ENCODE peak calls at places on chromosome 4, in five cellular contexts. A is left lung, C is tibial nerve, L is lower leg skin, D is GM20000. Q is an unnamed sample.

GRCh38 chr4:64248151-64248550 is 161.1 kb downstream of the TECRL start:
- DNase-seq in A (no peak), C (no peak), L (no peak), D (no peak), Q (no peak)

GRCh38 chr4:148254818-148255366 is 187.3 kb downstream of the NR3C2 start:
- DNase-seq in A (no peak), C (no peak), L (no peak), D (no peak), Q (no peak)

GRCh38 chr4:176238157-176238608 is 30.8 kb downstream of the ASB5 start:
- DNase-seq in A (no peak), C (no peak), L (no peak), D (no peak), Q (no peak)

GRCh38 chr4:169268951-169269781 is 1.6 kb downstream of the SH3RF1 start:
- DNase-seq in A (no peak), C (no peak), L (no peak), D (no peak), Q (no peak)

GRCh38 chr4:15736514-15737050 is 33.7 kb downstream of the BST1 start:
- DNase-seq in A (no peak), C (no peak), L (no peak), D (no peak), Q (no peak)

GRCh38 chr4:76943129-76943620 is 6.4 kb upstream of the SEPTIN11 start:
- DNase-seq in A (no peak), C (no peak), L (no peak), D (no peak), Q (no peak)

GRCh38 chr4:175419120-175419774 is 392.8 kb downstream of the GPM6A start:
- DNase-seq in A (no peak), C (no peak), L (no peak), D (no peak), Q (no peak)

GRCh38 chr4:113476800-113477199 is 284.7 kb downstream of the CAMK2D start:
- DNase-seq in A (no peak), C (no peak), L (no peak), D (no peak), Q (no peak)

GRCh38 chr4:15956179-15956850 is 6.7 kb downstream of the FGFBP2 start:
- DNase-seq in A (no peak), C (peak; percentile 73), L (peak; percentile 80), D (peak; percentile 77), Q (peak; percentile 75)

GRCh38 chr4:8245879-8246833 is 23.4 kb upstream of the HTRA3 start:
- DNase-seq in A (peak; percentile 79), C (no peak), L (no peak), D (no peak), Q (no peak)

GRCh38 chr4:185925910-185926360 is 113.9 kb upstream of the SORBS2 start:
- DNase-seq in A (no peak), C (no peak), L (no peak), D (no peak), Q (no peak)

GRCh38 chr4:165502919-165503907 is 124.4 kb downstream of the CPE start:
- DNase-seq in A (no peak), C (no peak), L (no peak), D (peak; percentile 8), Q (peak; percentile 34)

GRCh38 chr4:1351854-1352633 is 5.0 kb downstream of the UVSSA start:
- DNase-seq in A (peak; percentile 98), C (peak; percentile 76), L (peak; percentile 70), D (peak; percentile 93), Q (peak; percentile 90)

GRCh38 chr4:24840826-24841587 is 45.6 kb downstream of the SOD3 start:
- DNase-seq in A (no peak), C (no peak), L (no peak), D (no peak), Q (no peak)

GRCh38 chr4:82739292-82740190 is 59.1 kb downstream of the SCD5 start:
- DNase-seq in A (peak; percentile 91), C (peak; percentile 52), L (peak; percentile 46), D (peak; percentile 67), Q (peak; percentile 81)

GRCh38 chr4:19030048-19030447 is 1008.5 kb upstream of the LCORL start:
- DNase-seq in A (no peak), C (no peak), L (no peak), D (no peak), Q (no peak)

GRCh38 chr4:10783351-10783750 is 98.8 kb upstream of the CLNK start:
- DNase-seq in A (no peak), C (no peak), L (no peak), D (no peak), Q (no peak)

GRCh38 chr4:40908702-40909362 is 159.1 kb downstream of the NSUN7 start:
- DNase-seq in A (peak; percentile 82), C (no peak), L (peak; percentile 58), D (peak; percentile 81), Q (peak; percentile 85)

GRCh38 chr4:180999217-180999616 is 1244.0 kb upstream of the TENM3 start:
- DNase-seq in A (no peak), C (no peak), L (no peak), D (no peak), Q (no peak)

GRCh38 chr4:113452868-113453620 is 308.5 kb downstream of the CAMK2D start:
- DNase-seq in A (no peak), C (no peak), L (no peak), D (no peak), Q (no peak)

GRCh38 chr4:185211035-185211434 is 1.6 kb downstream of the SNX25 start:
- DNase-seq in A (no peak), C (no peak), L (no peak), D (no peak), Q (no peak)

GRCh38 chr4:85486425-85487101 is 11.6 kb downstream of the ARHGAP24 start:
- DNase-seq in A (no peak), C (no peak), L (no peak), D (no peak), Q (no peak)

GRCh38 chr4:142356797-142357196 is 489.3 kb downstream of the INPP4B start:
- DNase-seq in A (no peak), C (no peak), L (no peak), D (no peak), Q (no peak)

GRCh38 chr4:35970366-35970960 is 273.9 kb downstream of the ARAP2 start:
- DNase-seq in A (no peak), C (no peak), L (no peak), D (peak; percentile 9), Q (no peak)

GRCh38 chr4:85370400-85371032 is 104.4 kb upstream of the ARHGAP24 start:
- DNase-seq in A (no peak), C (no peak), L (peak; percentile 21), D (peak; percentile 13), Q (no peak)

GRCh38 chr4:66852843-66853242 is 692.5 kb downstream of the CENPC start:
- DNase-seq in A (no peak), C (no peak), L (no peak), D (no peak), Q (no peak)

DNA sequence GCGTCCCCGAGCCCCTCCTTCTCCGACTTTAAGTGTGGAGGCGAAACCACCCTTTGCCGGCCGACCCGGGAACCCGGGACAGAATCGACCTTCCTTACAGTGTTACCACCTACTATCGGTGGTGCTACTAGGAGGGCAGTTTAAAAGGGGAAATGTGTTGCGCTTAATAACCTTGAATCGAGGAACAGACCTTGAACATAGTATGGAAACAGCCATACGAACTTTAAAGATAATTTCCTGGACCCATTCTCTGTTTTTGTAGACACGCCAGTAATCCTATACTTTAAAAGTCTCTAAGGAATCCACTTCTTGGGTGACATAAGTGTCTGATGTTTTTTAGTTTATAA is 1.5 kb downstream of the ING2 start:
- DNase-seq in A (no peak), C (no peak), L (no peak), D (no peak), Q (no peak)
- TF ChIP-seq CTCF in A (no peak), C (no peak), L (no peak), D (no peak), Q (no peak)

GRCh38 chr4:58247792-58248191 is 1137.6 kb upstream of the IGFBP7 start:
- DNase-seq in A (no peak), C (no peak), L (no peak), D (no peak), Q (no peak)
- TF ChIP-seq CTCF in A (no peak), C (no peak), L (no peak), D (no peak), Q (no peak)

DNA sequence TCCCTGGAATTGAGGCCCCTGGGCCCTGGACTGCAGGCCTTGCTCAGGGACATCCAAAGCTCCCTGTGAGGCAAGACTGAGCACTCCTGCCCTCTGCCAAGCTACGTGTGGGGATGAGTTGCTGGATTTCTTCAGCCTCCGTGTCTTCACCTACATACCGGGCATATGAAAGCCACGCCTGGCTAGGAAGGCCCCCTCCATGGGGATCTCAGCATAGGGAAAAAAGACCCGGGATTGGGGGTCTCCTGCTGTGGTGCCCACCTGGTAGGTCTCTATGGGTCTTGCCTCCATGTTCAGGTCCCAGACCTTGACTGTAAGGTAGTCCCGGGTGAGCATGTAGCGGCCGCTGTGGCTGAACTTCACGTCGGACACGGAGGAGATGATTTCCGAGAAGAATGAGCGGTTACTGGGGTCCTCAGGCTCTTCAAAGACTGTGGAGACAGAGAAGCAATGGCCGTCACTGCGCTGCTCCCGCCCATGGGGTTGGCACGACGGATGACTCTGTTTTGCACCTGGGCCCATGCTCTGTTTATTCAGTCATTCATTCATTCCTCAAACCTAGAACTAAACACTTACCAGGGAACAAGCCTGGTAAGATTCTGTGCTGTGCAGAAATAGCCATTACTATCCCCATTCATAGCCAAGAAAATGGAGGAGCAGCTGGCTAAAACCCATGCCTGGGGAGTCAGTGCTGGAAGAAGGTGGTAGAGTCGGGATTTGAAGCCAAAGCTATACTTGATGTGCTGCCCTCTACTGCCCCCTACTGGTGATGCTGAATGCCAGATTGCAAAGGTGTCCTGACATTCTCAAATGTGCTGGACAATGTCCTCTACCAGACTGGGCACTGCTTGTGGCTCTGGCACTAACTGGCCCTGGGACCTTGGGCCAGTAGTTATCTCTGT is 63.9 kb downstream of the WFS1 start:
- DNase-seq in A (no peak), C (no peak), L (no peak), D (no peak), Q (no peak)
- TF ChIP-seq CTCF in A (peak; percentile 26), C (no peak), L (no peak), D (peak; percentile 30), Q (peak; percentile 30)

GRCh38 chr4:6884341-6884870 is 25.2 kb upstream of the TBC1D14 start:
- DNase-seq in A (no peak), C (no peak), L (no peak), D (no peak), Q (no peak)

GRCh38 chr4:6888506-6889071 is 21.0 kb upstream of the TBC1D14 start:
- DNase-seq in A (no peak), C (no peak), L (no peak), D (no peak), Q (no peak)

GRCh38 chr4:6887591-6888371 is 21.8 kb upstream of the TBC1D14 start:
- DNase-seq in A (no peak), C (no peak), L (no peak), D (no peak), Q (no peak)

GRCh38 chr4:6886886-6887285 is 22.7 kb upstream of the TBC1D14 start:
- DNase-seq in A (no peak), C (no peak), L (no peak), D (no peak), Q (no peak)

DNA sequence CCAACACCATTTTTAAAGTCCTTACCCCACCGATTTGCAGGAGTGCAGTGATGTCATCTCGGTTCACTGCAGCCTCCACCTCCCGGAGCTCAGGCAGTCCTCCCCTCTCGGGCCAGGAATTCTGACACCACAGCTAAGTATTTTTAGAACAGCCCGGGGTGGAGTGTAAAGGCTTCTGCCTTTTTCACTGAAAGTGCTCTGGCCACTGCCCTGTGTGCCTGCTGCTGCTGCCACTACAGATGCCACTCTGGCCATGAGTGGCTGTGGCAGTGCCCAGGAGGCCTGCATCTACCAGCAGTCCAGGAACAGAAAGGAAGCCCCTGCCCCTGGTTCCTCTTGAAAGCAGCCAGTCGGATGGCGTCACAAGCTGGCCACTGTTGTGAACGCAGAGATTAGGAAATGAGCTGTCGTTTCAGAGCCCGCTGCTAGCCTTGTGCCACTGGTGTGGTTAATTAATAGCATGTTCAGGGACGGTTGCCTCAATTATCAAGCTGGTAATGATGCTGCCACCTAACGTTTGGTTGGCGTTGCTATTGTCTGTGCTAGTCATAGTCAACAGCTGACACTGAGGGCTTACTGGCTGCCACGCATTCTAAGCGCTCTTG is 23.6 kb upstream of the TBC1D14 start:
- DNase-seq in A (peak; percentile 86), C (peak; percentile 23), L (peak; percentile 71), D (no peak), Q (peak; percentile 41)
- TF ChIP-seq CTCF in A (no peak), C (peak; percentile 19), L (no peak), D (peak; percentile 19), Q (no peak)

Q was measured in GM13976.